ENCODE peak calls at places on chromosomes 11 and 22, in ten cellular contexts. Y is uterus, W is Calu3, Z is chondrocyte, R is endothelial cell, T is endothelial cell of umbilical vein, M is WTC11, O is thyroid gland, V is astrocyte of the spinal cord, J is lower leg skin. P is an unnamed sample.

GRCh38 chr11:67463680-67464410 is 5.2 kb downstream of the TMEM134 start:
- DNase-seq in Y (peak), J (peak), M (no peak), Z (no peak), W (peak), V (no peak), R (no peak), T (no peak), O (peak), P (no peak)

GRCh38 chr11:59186130-59186594 is 14.2 kb downstream of the DTX4 start:
- DNase-seq in W (peak), Z (no peak), R (peak), O (peak), M (peak), Y (no peak), T (peak), V (no peak), J (no peak), P (no peak)

GRCh38 chr22:17753401-17753989 is 20.8 kb downstream of the BID start:
- DNase-seq in T (no peak), M (no peak), V (peak), Y (no peak), O (no peak), J (no peak), W (peak), Z (no peak), R (no peak), P (no peak)

GRCh38 chr11:46675288-46675851 is 25.0 kb downstream of the ARHGAP1 start:
- DNase-seq in M (no peak), W (no peak), Z (peak), V (peak), T (no peak), Y (peak), J (peak), O (peak), R (no peak), P (peak)

GRCh38 chr11:62961017-62961416 is 23.8 kb downstream of the SLC22A6 start:
- DNase-seq in O (no peak), R (no peak), Z (no peak), J (no peak), V (no peak), W (no peak), T (no peak), M (no peak), Y (no peak), P (no peak)

GRCh38 chr11:76835928-76836612 is 24.6 kb upstream of the ACER3 start:
- DNase-seq in V (peak), J (peak), T (peak), Z (no peak), Y (peak), M (no peak), R (no peak), W (peak), O (no peak), P (peak)

GRCh38 chr11:67649634-67650540 is 643 bp downstream of the ACY3 start:
- DNase-seq in W (no peak), R (no peak), T (no peak), Z (peak), O (no peak), J (no peak), M (no peak), Y (no peak), V (no peak), P (no peak)

GRCh38 chr22:29580200-29580810 is 608 bp downstream of the NIPSNAP1 start:
- DNase-seq in O (no peak), W (no peak), T (no peak), R (peak), V (no peak), Y (no peak), M (peak), Z (no peak), J (no peak), P (no peak)

GRCh38 chr11:80083561-80083960 is 642.7 kb upstream of the TENM4 start:
- DNase-seq in O (no peak), Z (no peak), W (no peak), J (no peak), T (no peak), M (no peak), R (no peak), V (no peak), Y (no peak), P (no peak)

GRCh38 chr11:10407749-10408472 is 47.2 kb upstream of the AMPD3 start:
- DNase-seq in W (no peak), V (no peak), M (no peak), Z (peak), R (no peak), J (peak), Y (no peak), T (no peak), O (no peak), P (no peak)

GRCh38 chr11:36699271-36699670 is 101.2 kb upstream of the RAG2 start:
- DNase-seq in R (no peak), O (no peak), V (no peak), J (no peak), Y (no peak), W (no peak), T (no peak), M (no peak), Z (no peak), P (no peak)

GRCh38 chr22:46936378-46936916 is 174.0 kb downstream of the TBC1D22A start:
- DNase-seq in V (peak), Z (no peak), Y (no peak), O (peak), R (no peak), T (no peak), M (no peak), W (no peak), J (peak), P (peak)

GRCh38 chr11:94845622-94846021 is 77.5 kb downstream of the AMOTL1 start:
- DNase-seq in W (no peak), V (peak), R (no peak), Z (no peak), O (no peak), M (no peak), T (no peak), Y (no peak), J (no peak), P (no peak)

GRCh38 chr11:122186439-122187080 is 70.5 kb upstream of the BLID start:
- DNase-seq in V (peak), Z (no peak), Y (peak), J (no peak), O (no peak), W (no peak), R (no peak), M (no peak), T (peak), P (peak)

GRCh38 chr11:100632970-100633452 is 54.1 kb upstream of the ARHGAP42 start:
- DNase-seq in J (peak), T (peak), V (peak), R (no peak), O (peak), M (no peak), W (peak), Y (peak), Z (no peak), P (peak)

GRCh38 chr11:129864811-129865210 is 30.6 kb downstream of the NFRKB start:
- DNase-seq in Y (no peak), M (no peak), J (no peak), O (no peak), R (no peak), V (no peak), T (no peak), Z (no peak), W (no peak), P (no peak)

GRCh38 chr11:35107866-35108265 is 31.1 kb upstream of the CD44 start:
- DNase-seq in W (no peak), V (no peak), Y (no peak), M (no peak), R (no peak), T (no peak), O (no peak), J (no peak), Z (no peak), P (no peak)

GRCh38 chr11:2693271-2693833 is 6.4 kb downstream of the KCNQ1OT1 start:
- DNase-seq in W (no peak), Y (peak), T (no peak), Z (peak), V (no peak), M (peak), O (no peak), J (peak), R (no peak), P (no peak)

GRCh38 chr22:39151329-39151975 is 1.0 kb downstream of the CBX7 start:
- DNase-seq in V (no peak), W (no peak), Z (peak), R (no peak), J (no peak), O (no peak), Y (no peak), M (no peak), T (no peak), P (no peak)

GRCh38 chr11:93536346-93536871 is 6.8 kb downstream of the SMCO4 start:
- DNase-seq in W (no peak), V (no peak), J (no peak), T (no peak), Y (no peak), O (no peak), R (no peak), Z (no peak), M (no peak), P (no peak)

GRCh38 chr11:65316311-65316978 is 1.8 kb downstream of the CDC42EP2 start:
- DNase-seq in V (peak), T (peak), Z (no peak), R (peak), W (no peak), O (no peak), M (no peak), J (peak), Y (peak), P (no peak)

GRCh38 chr22:29301716-29302401 is 4.6 kb upstream of the GAS2L1 start:
- DNase-seq in J (peak), R (no peak), Y (no peak), T (no peak), O (no peak), V (no peak), M (no peak), W (no peak), Z (no peak), P (no peak)

GRCh38 chr11:129992161-129992944 is 10.3 kb downstream of the PRDM10 start:
- DNase-seq in Y (peak), V (peak), W (peak), T (peak), Z (no peak), R (peak), M (peak), O (peak), J (peak), P (no peak)

GRCh38 chr22:49642331-49642730 is 185.3 kb downstream of the BRD1 start:
- DNase-seq in Y (no peak), J (no peak), O (no peak), W (no peak), Z (no peak), M (no peak), T (peak), V (no peak), R (no peak), P (no peak)

GRCh38 chr11:7490054-7490453 is 4.7 kb downstream of the OLFML1 start:
- DNase-seq in Z (no peak), T (no peak), V (peak), W (no peak), R (no peak), M (no peak), Y (peak), O (no peak), J (no peak), P (no peak)

GRCh38 chr11:57791321-57792059 is 29.9 kb downstream of the CTNND1 start:
- DNase-seq in M (peak), R (no peak), Z (no peak), Y (no peak), O (no peak), W (peak), V (no peak), T (no peak), J (no peak), P (no peak)

GRCh38 chr11:66118847-66119246 is 48.8 kb downstream of the PACS1 start:
- DNase-seq in O (no peak), Z (no peak), V (no peak), T (no peak), Y (no peak), R (no peak), J (peak), M (no peak), W (no peak), P (no peak)

GRCh38 chr11:122813176-122813917 is 25.0 kb upstream of the CRTAM start:
- DNase-seq in R (no peak), J (no peak), O (no peak), W (no peak), T (no peak), Y (no peak), M (no peak), V (no peak), Z (no peak), P (no peak)

GRCh38 chr22:28148816-28149465 is 229.9 kb upstream of the PITPNB start:
- DNase-seq in T (no peak), W (no peak), V (no peak), Y (no peak), M (no peak), R (no peak), O (no peak), Z (no peak), J (no peak), P (no peak)

GRCh38 chr11:129704831-129705230 is 110.8 kb upstream of the TMEM45B start:
- DNase-seq in Z (no peak), J (peak), V (no peak), O (no peak), T (no peak), M (no peak), Y (no peak), R (no peak), W (peak), P (no peak)

GRCh38 chr11:95137299-95137698 is 47.7 kb downstream of the ENDOD1 start:
- DNase-seq in Z (no peak), W (no peak), M (no peak), R (no peak), O (no peak), T (no peak), V (no peak), J (no peak), Y (no peak), P (no peak)

GRCh38 chr11:61577383-61578118 is 3.3 kb downstream of the SYT7 start:
- DNase-seq in J (no peak), R (peak), O (peak), Z (no peak), W (no peak), M (peak), V (no peak), Y (no peak), T (no peak), P (no peak)

GRCh38 chr22:42889290-42889689 is 32.2 kb upstream of the ARFGAP3 start:
- DNase-seq in M (no peak), R (no peak), O (no peak), Z (no peak), Y (no peak), T (no peak), V (no peak), W (no peak), J (no peak), P (no peak)

DNA sequence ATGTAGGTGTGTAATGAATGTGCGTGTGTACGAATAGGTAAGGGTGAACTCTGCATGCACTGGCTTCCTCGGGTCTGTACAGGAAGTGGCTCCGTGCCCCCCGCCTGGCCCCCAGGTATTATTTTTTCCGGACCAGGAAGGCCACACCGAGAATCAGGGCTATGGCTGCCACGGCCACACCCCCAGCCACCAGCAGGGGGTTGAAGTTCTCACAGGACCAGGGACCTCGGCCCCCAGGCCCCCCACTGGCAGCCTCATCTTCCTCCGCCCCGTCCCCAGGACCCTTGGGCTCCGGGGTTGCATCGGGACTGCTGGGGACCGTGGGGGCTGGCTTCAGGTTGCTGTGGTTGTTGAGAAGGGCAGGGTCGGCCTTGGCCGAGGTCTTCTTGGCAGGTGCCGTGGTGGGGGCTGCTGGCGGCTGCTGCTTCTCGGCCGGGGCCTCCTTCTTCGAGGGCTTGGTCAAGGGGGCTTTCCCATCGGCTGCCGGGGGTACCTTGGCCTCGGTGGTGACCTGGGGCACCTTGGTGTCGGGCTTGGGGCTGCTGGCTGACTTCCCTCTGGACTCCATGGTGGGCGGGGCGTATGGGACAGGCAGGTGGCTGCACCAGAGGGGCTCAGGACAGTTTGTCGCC is 1.8 kb downstream of the CEND1 start:
- DNase-seq in W (no peak), M (no peak), V (no peak), T (no peak), R (no peak), Z (no peak), O (no peak), J (no peak), Y (no peak), P (no peak)
- TF ChIP-seq CTCF in W (no peak), M (no peak), V (no peak), T (no peak), R (no peak), Z (peak), O (no peak), J (no peak), Y (no peak), P (no peak)

GRCh38 chr11:33735426-33736147 is 636 bp downstream of the CD59 start:
- DNase-seq in R (no peak), J (peak), W (no peak), M (peak), Z (no peak), Y (no peak), O (peak), T (peak), V (peak), P (no peak)
- TF ChIP-seq CTCF in R (no peak), J (no peak), W (no peak), M (no peak), Z (peak), Y (no peak), O (peak), T (no peak), V (peak), P (no peak)

GRCh38 chr11:112634551-112634950 is 326.7 kb upstream of the NCAM1 start:
- DNase-seq in M (no peak), Z (no peak), T (no peak), R (no peak), V (no peak), W (no peak), O (no peak), Y (no peak), J (no peak), P (no peak)
- TF ChIP-seq CTCF in M (no peak), Z (no peak), T (no peak), R (no peak), V (no peak), W (no peak), O (no peak), Y (no peak), J (no peak), P (no peak)

GRCh38 chr11:70867661-70868060 is 384.7 kb downstream of the SHANK2 start:
- DNase-seq in R (no peak), Y (no peak), O (no peak), T (no peak), M (no peak), Z (no peak), J (no peak), V (no peak), W (no peak), P (no peak)

GRCh38 chr11:70866834-70867233 is 385.5 kb downstream of the SHANK2 start:
- DNase-seq in O (no peak), Y (no peak), M (no peak), V (no peak), J (no peak), Z (no peak), T (no peak), R (no peak), W (no peak), P (no peak)

GRCh38 chr11:70863186-70863585 is 389.2 kb downstream of the SHANK2 start:
- DNase-seq in Y (no peak), Z (no peak), V (no peak), R (no peak), W (no peak), T (no peak), O (no peak), M (no peak), J (no peak), P (no peak)

GRCh38 chr11:70863988-70864387 is 388.4 kb downstream of the SHANK2 start:
- DNase-seq in W (no peak), M (no peak), T (no peak), Z (no peak), R (no peak), O (no peak), Y (no peak), J (no peak), V (no peak), P (no peak)

DNA sequence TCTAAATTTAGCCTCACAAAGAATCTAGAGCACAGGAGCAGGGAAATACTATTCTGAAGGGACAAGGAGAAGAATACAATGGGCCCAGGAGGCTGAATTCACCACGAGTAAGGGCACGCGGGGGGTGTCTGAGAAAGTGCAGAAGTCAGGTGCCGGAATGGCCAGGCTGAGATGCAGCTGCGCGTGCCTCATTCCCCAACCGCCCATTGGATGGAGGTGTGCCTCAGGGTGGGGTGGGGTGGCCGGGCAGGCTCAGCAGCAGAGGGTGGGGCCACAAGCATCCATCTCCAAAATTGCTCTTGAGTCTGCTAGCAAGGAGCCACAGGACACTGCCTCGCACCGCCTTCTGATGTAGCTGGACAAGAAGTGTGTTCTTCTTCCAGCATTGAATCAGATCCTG is 387.0 kb downstream of the SHANK2 start:
- DNase-seq in O (no peak), Y (no peak), Z (no peak), M (no peak), V (no peak), R (no peak), W (no peak), J (no peak), T (no peak), P (no peak)
- TF ChIP-seq CTCF in O (no peak), Y (no peak), Z (no peak), M (no peak), V (no peak), R (no peak), W (no peak), J (no peak), T (no peak), P (no peak)

DNA sequence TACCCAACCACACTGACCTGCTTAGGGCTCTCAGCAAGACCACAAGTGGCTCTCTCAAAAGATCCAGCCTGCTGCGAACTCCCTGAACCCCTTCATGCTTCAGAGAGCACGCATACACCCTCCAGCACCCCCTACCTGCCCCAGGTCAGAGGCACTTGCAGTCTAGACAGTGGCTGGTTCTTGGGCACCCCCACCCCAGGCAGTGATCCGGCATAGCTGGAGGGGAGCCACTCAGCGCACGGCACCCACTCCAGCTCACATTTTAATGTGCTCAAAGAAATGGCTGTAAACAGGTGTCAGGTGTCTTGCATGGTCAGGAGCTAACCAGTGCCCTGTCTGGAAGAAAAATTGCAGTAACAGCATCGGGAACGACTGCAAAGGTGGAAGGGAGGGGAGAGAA is 140.8 kb downstream of the PKNOX2 start:
- DNase-seq in O (peak), V (no peak), Z (no peak), R (no peak), J (peak), T (no peak), W (no peak), Y (no peak), M (no peak), P (no peak)
- TF ChIP-seq CTCF in O (peak), V (no peak), Z (no peak), R (no peak), J (no peak), T (no peak), W (no peak), Y (no peak), M (no peak), P (no peak)

DNA sequence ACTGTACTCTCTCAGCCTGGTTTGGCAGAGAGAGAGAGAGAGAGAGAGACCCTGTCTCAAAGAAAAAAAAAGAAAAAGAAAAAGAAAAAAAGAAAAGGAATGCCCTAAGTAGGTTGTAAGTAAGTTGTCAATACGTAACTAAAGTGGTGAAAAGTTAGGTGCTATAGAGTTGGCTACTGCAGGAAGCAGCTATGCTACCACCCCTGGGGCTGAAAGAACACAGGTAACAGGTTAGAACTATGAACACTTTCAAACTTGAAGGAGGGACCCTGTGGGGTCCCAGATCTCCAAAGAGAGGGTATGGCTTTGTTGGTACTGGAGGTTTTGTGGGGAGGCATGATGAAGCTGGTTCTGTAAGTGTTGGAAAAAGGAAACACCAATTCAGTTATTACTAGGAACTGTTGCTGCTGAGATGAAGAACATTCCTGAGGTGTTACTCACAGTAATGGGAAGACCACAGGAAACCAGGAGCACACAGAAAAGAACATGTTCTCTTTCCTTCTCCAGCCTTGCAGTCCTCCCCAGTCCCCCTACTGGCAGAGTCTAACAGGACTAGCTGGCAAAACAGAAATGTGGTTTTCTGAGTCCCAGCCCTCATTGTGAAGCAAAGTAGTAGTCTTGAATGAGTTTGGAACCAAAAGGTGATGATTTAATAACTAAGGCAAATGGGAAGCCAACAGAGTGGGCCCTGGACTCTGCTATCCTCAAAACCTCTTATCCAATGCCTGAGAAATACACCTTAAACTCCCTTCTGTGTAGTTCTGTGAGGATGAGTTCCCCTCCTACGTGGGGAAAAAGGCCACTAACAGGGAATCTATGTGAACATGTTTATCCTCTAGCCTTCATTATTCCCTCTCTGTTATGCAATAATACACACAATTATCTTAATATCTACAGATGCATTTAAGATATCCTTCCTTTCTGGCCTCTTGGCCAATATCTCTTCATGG is 427.0 kb upstream of the DDI1 start:
- DNase-seq in M (peak), T (peak), Y (no peak), Z (no peak), W (peak), R (peak), V (peak), J (no peak), O (no peak), P (peak)
- TF ChIP-seq CTCF in M (no peak), T (peak), Y (no peak), Z (peak), W (peak), R (peak), V (peak), J (no peak), O (no peak), P (peak)

P was measured in astrocyte of the cerebellum.